ENCODE peak calls at places on chromosomes 7 and 10, in six cellular contexts. O, L, V, E, U and S are unnamed samples.

GRCh38 chr10:60943372-60944158 is 420 bp downstream of the RHOBTB1 start:
- DNase-seq in V (peak; percentile 81), O (peak; percentile 55), U (peak; percentile 64), L (peak; percentile 90), E (no peak), S (no peak)

GRCh38 chr7:2523461-2523905 is 3.9 kb downstream of the LFNG start:
- DNase-seq in V (no peak), E (no peak), U (no peak), L (peak; percentile 86), O (no peak), S (no peak)

GRCh38 chr10:680146-680545 is 9.3 kb downstream of the DIP2C start:
- DNase-seq in L (no peak), U (no peak), E (no peak), V (peak; percentile 66), O (no peak), S (no peak)

GRCh38 chr10:86227501-86228258 is 138.9 kb downstream of the GRID1 start:
- DNase-seq in O (no peak), E (no peak), L (no peak), U (no peak), V (no peak), S (no peak)

GRCh38 chr10:44752451-44753441 is 158.4 kb upstream of the TMEM72 start:
- DNase-seq in O (no peak), U (peak; percentile 90), V (no peak), E (peak; percentile 94), L (no peak), S (peak; percentile 51)

GRCh38 chr10:101838416-101838970 is 5.1 kb downstream of the KCNIP2 start:
- DNase-seq in E (no peak), U (no peak), V (no peak), L (no peak), O (no peak), S (no peak)

GRCh38 chr10:120456626-120457430 is at the start of gene PLPP4:
- DNase-seq in L (no peak), O (no peak), U (no peak), V (no peak), E (no peak), S (no peak)

GRCh38 chr10:95451568-95452524 is 109.3 kb downstream of the SORBS1 start:
- DNase-seq in L (no peak), V (no peak), U (no peak), E (no peak), O (no peak), S (no peak)

GRCh38 chr7:140005341-140005740 is 57.4 kb downstream of the PARP12 start:
- DNase-seq in O (no peak), L (peak; percentile 18), V (no peak), E (no peak), U (no peak), S (no peak)

GRCh38 chr7:87886875-87887274 is 10.6 kb downstream of the DBF4 start:
- DNase-seq in O (peak; percentile 46), L (no peak), V (no peak), E (peak; percentile 43), U (peak; percentile 65), S (no peak)
- TF ChIP-seq CTCF in O (peak; percentile 78), L (peak; percentile 59), V (peak; percentile 39), E (peak; percentile 7), U (peak; percentile 29), S (peak; percentile 25)

GRCh38 chr7:91055219-91055618 is 209.0 kb upstream of the FZD1 start:
- DNase-seq in O (no peak), L (no peak), V (no peak), U (no peak), E (no peak), S (no peak)
- TF ChIP-seq CTCF in O (no peak), L (no peak), V (peak; percentile 11), U (no peak), E (no peak), S (no peak)

DNA sequence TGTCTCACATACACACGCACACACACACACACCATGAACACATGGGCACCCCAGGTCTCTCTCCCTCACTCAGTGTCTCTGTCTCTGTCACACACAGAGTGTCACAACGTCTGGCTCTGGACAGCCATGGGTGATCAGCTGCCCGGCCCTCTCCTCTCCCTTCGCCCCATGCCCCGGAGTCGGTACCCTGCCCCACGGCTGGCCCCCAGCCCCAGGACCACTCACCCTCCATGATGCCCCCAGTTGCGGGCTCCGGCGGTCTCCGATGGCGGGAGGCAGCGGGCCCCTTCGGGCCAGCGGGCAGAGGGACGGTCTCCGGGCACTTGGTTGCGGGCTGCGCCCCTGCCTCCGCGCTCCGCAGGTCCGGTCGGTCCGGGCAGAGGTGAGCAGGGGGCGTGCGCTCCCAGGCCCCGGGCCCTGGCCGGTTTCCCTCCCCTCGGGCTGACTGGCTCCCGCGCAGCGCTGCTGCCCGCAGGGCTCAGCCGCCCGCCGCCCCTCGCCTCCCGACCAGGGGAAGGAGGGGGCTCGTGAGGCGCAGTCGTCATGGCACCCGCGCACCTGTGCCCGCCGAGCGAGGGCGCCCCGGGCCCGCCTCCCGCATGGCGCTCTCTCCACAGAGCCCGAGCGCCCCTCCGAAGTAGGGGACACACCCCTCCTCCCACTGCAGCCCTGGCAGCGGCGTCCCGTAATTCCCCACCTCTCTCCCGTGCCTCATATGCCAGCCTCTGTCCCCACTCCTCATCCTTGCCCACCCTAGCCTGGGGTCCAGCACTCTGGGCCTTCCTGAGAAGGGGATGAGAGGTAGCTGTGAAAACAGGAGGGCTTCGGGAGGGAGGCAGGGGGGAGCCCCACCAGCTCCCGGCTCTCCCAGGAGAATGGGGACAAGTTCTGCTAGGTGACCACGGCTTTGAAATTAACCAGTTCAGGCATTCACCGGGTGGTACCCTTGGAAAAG is at the start of gene NPFFR1:
- DNase-seq in U (no peak), E (no peak), L (no peak), V (peak; percentile 62), O (peak; percentile 9), S (no peak)
- TF ChIP-seq CTCF in U (no peak), E (no peak), L (no peak), V (no peak), O (no peak), S (no peak)

DNA sequence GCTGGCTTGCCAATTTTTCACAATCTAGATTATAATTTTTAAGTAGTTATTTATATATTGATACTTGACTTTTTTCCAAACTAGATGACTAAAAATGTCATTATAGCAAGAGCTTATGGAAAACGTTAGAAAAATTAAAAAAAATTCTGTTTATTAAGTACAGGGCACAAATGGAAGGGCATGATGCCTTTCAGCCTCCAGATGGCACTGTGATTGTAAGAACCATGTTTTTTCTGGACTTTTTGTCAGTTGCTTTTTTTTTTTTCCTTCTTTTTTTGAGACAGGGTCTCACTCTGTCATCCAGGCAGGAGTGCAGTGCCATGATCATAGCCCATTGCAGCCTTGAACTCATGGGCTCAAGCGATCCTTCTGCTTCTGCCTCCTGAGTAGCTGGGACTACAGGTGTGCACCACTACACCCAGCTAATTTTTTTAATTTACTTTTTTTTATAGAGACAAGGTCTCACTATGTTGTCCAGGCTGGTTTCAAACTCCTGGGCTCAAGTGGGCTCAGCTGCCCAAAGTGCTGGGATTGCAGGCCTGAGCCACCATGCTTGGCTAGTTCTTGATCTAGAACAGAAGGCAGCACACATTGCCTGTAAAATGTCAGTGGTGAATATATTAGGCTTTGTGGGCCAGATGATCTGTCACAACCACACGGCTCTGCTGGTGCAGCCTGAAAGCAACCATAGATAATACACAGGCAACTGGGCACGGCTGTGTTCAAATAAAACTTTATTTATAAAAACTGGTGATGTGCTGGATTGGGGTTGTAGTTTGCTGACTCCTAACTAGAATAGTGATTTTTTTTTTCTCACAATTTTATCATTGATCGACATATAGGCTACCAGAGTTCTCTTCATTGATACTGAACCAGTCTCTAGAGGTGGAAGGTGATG is 27.4 kb downstream of the UCMA start:
- DNase-seq in O (peak; percentile 9), E (peak; percentile 45), U (peak; percentile 69), V (peak; percentile 5), L (no peak), S (no peak)
- TF ChIP-seq CTCF in O (peak; percentile 34), E (peak; percentile 65), U (peak; percentile 55), V (no peak), L (peak; percentile 25), S (peak; percentile 60)

DNA sequence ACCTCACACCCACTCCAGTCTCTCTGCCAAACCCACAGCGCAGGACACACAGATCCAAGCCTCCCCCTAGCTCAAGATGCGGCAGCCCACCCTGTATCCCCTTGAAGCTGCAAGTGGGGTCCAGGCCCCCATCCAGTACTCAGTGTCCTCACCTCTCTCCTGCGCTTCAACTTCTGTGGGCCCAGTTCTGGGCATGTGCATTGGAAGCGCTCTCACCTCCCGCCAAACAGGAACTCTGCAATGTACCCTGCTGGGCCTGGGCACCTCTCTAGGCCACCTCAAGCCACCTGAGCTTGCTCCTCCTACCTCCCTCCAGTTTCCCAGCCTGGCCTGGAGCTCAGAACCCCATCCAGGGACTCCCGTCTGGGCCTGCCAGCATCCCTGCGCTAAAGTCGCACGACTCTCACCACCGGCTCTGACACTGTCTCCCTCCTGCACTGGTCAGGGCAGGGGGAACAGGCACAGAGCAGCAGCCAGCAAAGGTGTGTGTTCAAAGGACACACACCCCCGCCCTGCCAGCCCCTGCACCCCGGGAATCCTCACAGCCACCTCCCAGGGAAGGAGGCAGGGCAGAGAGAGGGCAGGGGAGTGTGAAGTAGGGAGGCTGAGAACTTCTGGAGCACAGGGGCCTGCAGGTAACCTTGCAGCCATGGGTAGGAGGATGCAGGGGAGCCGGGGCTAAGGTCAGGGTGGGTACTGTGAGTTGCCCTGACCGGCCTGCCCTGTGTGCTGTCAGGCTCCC is 51.7 kb upstream of the MSMB start:
- DNase-seq in E (no peak), V (no peak), U (no peak), O (no peak), L (peak; percentile 78), S (no peak)
- TF ChIP-seq CTCF in E (no peak), V (no peak), U (no peak), O (no peak), L (no peak), S (no peak)

DNA sequence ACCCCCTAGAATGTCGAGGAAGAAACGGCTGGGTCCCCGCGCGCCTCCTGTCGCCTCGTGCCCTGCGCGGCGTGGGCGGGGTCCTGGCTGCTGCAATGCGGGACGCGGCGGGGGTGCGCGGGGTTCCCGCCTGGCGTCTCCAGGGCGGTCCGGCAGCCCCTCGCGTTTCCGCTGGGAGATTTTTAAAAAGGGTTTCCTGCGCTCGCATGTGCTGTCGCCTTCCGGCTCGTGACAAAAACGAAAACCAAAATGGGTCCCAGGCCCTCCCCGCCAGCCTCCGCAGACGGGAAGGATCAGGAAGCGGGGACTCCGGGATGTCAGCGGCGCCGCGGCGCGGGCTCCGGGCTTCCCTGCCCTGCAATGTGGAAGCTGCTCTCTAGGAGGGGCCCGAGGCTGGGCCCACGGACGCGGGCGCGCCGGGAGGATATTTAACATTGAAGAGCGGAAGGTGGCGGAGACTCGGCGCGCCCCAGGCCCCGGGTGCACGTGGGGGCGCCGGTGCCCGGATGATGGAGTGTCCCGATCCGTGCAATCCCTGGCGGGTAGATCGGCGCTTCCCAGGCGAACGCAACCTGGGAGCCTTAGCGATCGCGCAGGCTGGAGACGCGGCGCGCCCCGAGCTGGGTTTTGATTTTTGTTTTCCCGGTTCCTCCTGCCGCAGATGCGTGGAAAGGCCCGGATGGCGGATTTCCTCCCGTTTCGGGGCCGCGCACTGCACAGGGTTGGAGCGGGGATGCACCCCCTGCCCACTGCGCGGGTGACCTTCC is 1.0 kb downstream of the PFKP start:
- DNase-seq in V (peak; percentile 82), L (peak; percentile 86), E (peak; percentile 33), O (peak; percentile 62), U (peak; percentile 70), S (no peak)
- TF ChIP-seq CTCF in V (peak; percentile 20), L (no peak), E (peak; percentile 46), O (no peak), U (peak; percentile 28), S (no peak)